ENCODE peak calls at places on chromosomes 3 and 15, in six cellular contexts. K, A, F, I, N and W are unnamed samples.

GRCh38 chr15:98221577-98221976 is 261.1 kb downstream of the ARRDC4 start:
- DNase-seq in I (no peak), K (no peak), N (no peak), F (no peak), A (no peak), W (no peak)

GRCh38 chr3:125212509-125213372 is at the start of gene SLC12A8:
- DNase-seq in N (peak; percentile 46), F (no peak), K (no peak), I (no peak), A (peak; percentile 25), W (peak; percentile 51)

GRCh38 chr15:63491979-63492378 is 12.4 kb upstream of the USP3 start:
- DNase-seq in I (no peak), F (no peak), K (no peak), N (no peak), A (no peak), W (no peak)

GRCh38 chr3:115148142-115148790 is 1.2 kb upstream of the ZBTB20 start:
- DNase-seq in A (peak; percentile 6), K (no peak), F (no peak), I (no peak), N (no peak), W (no peak)

GRCh38 chr3:190051643-190052042 is 69.1 kb downstream of the P3H2 start:
- DNase-seq in A (no peak), N (no peak), K (no peak), I (no peak), F (no peak), W (no peak)

GRCh38 chr15:69390575-69390974 is 23.6 kb upstream of the KIF23 start:
- DNase-seq in I (no peak), F (no peak), N (no peak), A (no peak), K (no peak), W (no peak)

GRCh38 chr3:161558256-161558655 is 61.6 kb downstream of the OTOL1 start:
- DNase-seq in K (no peak), N (peak; percentile 21), F (no peak), I (no peak), A (peak; percentile 8), W (no peak)

GRCh38 chr3:124774305-124774673 is 44.0 kb downstream of the UMPS start:
- DNase-seq in F (no peak), A (peak; percentile 66), I (no peak), N (no peak), K (no peak), W (peak; percentile 28)

GRCh38 chr3:188974856-188975611 is 196.7 kb upstream of the TPRG1 start:
- DNase-seq in F (no peak), A (no peak), N (no peak), K (no peak), I (no peak), W (no peak)

GRCh38 chr3:151580592-151580991 is 119.7 kb upstream of the IGSF10 start:
- DNase-seq in A (no peak), F (no peak), N (no peak), I (peak; percentile 67), K (no peak), W (no peak)

GRCh38 chr3:37582117-37582516 is 279.6 kb upstream of the CTDSPL start:
- DNase-seq in F (no peak), A (peak; percentile 41), I (no peak), K (no peak), N (no peak), W (no peak)

GRCh38 chr3:191051037-191051436 is 148.0 kb upstream of the OSTN start:
- DNase-seq in A (peak; percentile 50), K (no peak), N (no peak), F (peak; percentile 31), I (no peak), W (no peak)

GRCh38 chr15:73924258-73924921 is 1.9 kb upstream of the LOXL1 start:
- DNase-seq in F (no peak), I (peak; percentile 76), N (no peak), A (no peak), K (no peak), W (peak; percentile 31)

GRCh38 chr3:50125541-50126286 is 29.4 kb upstream of the SEMA3F start:
- DNase-seq in A (no peak), N (no peak), K (no peak), F (no peak), I (no peak), W (no peak)

GRCh38 chr15:98151098-98151497 is 190.6 kb downstream of the ARRDC4 start:
- DNase-seq in F (no peak), A (no peak), I (no peak), N (no peak), K (no peak), W (no peak)

GRCh38 chr15:95845862-95846515 is 484.5 kb upstream of the NR2F2 start:
- DNase-seq in N (no peak), K (no peak), F (no peak), A (no peak), I (no peak), W (peak; percentile 89)

GRCh38 chr15:90859234-90860131 is 8.9 kb upstream of the FURIN start:
- DNase-seq in A (peak; percentile 30), I (no peak), K (no peak), F (no peak), N (no peak), W (no peak)

GRCh38 chr3:194089357-194090177 is 46.4 kb upstream of the HES1 start:
- DNase-seq in N (peak; percentile 91), F (peak; percentile 98), I (peak; percentile 84), K (peak; percentile 55), A (no peak), W (no peak)

GRCh38 chr3:23600178-23600577 is 205.6 kb upstream of the UBE2E1 start:
- DNase-seq in A (no peak), I (no peak), K (no peak), F (no peak), N (no peak), W (no peak)

GRCh38 chr15:81337241-81337640 is 13.3 kb upstream of the STARD5 start:
- DNase-seq in F (no peak), I (no peak), N (no peak), A (no peak), K (no peak), W (no peak)

GRCh38 chr15:48677821-48678220 is 32.3 kb upstream of the FBN1 start:
- DNase-seq in F (no peak), K (no peak), N (no peak), A (no peak), I (no peak), W (no peak)

GRCh38 chr3:1693145-1693544 is 405.5 kb upstream of the CNTN4 start:
- DNase-seq in I (no peak), F (no peak), N (no peak), A (no peak), K (no peak), W (no peak)

GRCh38 chr3:50666801-50667200 is 7.9 kb upstream of the DOCK3 start:
- DNase-seq in K (no peak), F (no peak), A (no peak), I (no peak), N (no peak), W (no peak)

GRCh38 chr3:171556133-171556532 is 95.9 kb upstream of the TNIK start:
- DNase-seq in I (no peak), A (peak; percentile 28), N (no peak), F (no peak), K (no peak), W (no peak)

GRCh38 chr3:78872195-78872594 is 895.6 kb downstream of the ROBO1 start:
- DNase-seq in N (peak; percentile 22), I (no peak), F (no peak), A (peak; percentile 41), K (no peak), W (no peak)

GRCh38 chr15:68208136-68208535 is 3.0 kb upstream of the CALML4 start:
- DNase-seq in F (no peak), N (no peak), A (no peak), I (no peak), K (no peak), W (no peak)

GRCh38 chr15:75966073-75966472 is 46.2 kb downstream of the NRG4 start:
- DNase-seq in N (no peak), A (no peak), I (no peak), F (no peak), K (no peak), W (no peak)

GRCh38 chr3:71987089-71987735 is 202.3 kb upstream of the PROK2 start:
- DNase-seq in N (no peak), F (peak; percentile 12), I (no peak), K (no peak), A (no peak), W (no peak)

GRCh38 chr15:85748729-85749128 is 46.0 kb downstream of the KLHL25 start:
- DNase-seq in A (no peak), N (no peak), K (no peak), F (no peak), I (no peak), W (no peak)

GRCh38 chr3:53196575-53197407 is 35.8 kb downstream of the PRKCD start:
- DNase-seq in A (peak; percentile 22), K (no peak), N (no peak), F (peak; percentile 83), I (peak; percentile 20), W (peak; percentile 32)

GRCh38 chr3:179391906-179392305 is 44.4 kb downstream of the MFN1 start:
- DNase-seq in N (no peak), I (no peak), F (no peak), K (no peak), A (no peak), W (no peak)
- TF ChIP-seq CTCF in N (no peak), I (no peak), F (no peak), K (no peak), A (no peak), W (no peak)

GRCh38 chr15:78551902-78552301 is 11.7 kb downstream of the PSMA4 start:
- DNase-seq in N (no peak), K (no peak), I (no peak), A (no peak), F (no peak), W (no peak)
- TF ChIP-seq CTCF in N (no peak), K (no peak), I (no peak), A (no peak), F (no peak), W (no peak)

GRCh38 chr15:33701304-33701696 is 267.0 kb upstream of the CHRM5 start:
- DNase-seq in I (no peak), K (no peak), F (no peak), N (no peak), A (no peak), W (no peak)
- TF ChIP-seq CTCF in I (no peak), K (no peak), F (no peak), N (no peak), A (no peak), W (no peak)

GRCh38 chr3:89314454-89314853 is 207.0 kb downstream of the EPHA3 start:
- DNase-seq in N (no peak), I (peak; percentile 9), A (peak; percentile 49), F (no peak), K (no peak), W (peak; percentile 12)
- TF ChIP-seq CTCF in N (no peak), I (no peak), A (peak; percentile 46), F (no peak), K (no peak), W (no peak)

GRCh38 chr15:39770748-39771689 is 11.6 kb downstream of the FSIP1 start:
- DNase-seq in F (no peak), I (no peak), A (no peak), K (no peak), N (no peak), W (no peak)

GRCh38 chr15:39767921-39768320 is 14.7 kb downstream of the FSIP1 start:
- DNase-seq in K (no peak), F (no peak), I (no peak), A (no peak), N (no peak), W (no peak)
- TF ChIP-seq CTCF in K (no peak), F (no peak), I (no peak), A (no peak), N (no peak), W (no peak)

GRCh38 chr3:14243782-14244181 is 65.2 kb downstream of the LSM3 start:
- DNase-seq in I (no peak), F (no peak), K (no peak), A (no peak), N (no peak), W (no peak)
- TF ChIP-seq CTCF in I (no peak), F (no peak), K (no peak), A (no peak), N (no peak), W (no peak)